ENCODE peak calls at places on chromosomes 4 and X, in seven cellular contexts. One of them, this sample, is unnamed.

GRCh38 chrX:149003863-149004660 is 501.0 kb downstream of the IDS start:
- DNase-seq in lower leg skin: no peak
- DNase-seq in AG10803: peak
- DNase-seq in SK-N-SH: no peak
- DNase-seq in GM12864: no peak
- DNase-seq in body of pancreas: no peak
- DNase-seq in epithelial cell of esophagus: no peak
- DNase-seq in this sample: no peak

GRCh38 chr4:128249787-128250668 is 37.6 kb downstream of the PGRMC2 start:
- DNase-seq in lower leg skin: no peak
- DNase-seq in AG10803: no peak
- DNase-seq in SK-N-SH: no peak
- DNase-seq in GM12864: no peak
- DNase-seq in body of pancreas: no peak
- DNase-seq in epithelial cell of esophagus: no peak
- DNase-seq in this sample: no peak

GRCh38 chr4:20603671-20604313 is 96.5 kb upstream of the PACRGL start:
- DNase-seq in lower leg skin: no peak
- DNase-seq in AG10803: peak
- DNase-seq in SK-N-SH: peak
- DNase-seq in GM12864: no peak
- DNase-seq in body of pancreas: no peak
- DNase-seq in epithelial cell of esophagus: peak
- DNase-seq in this sample: no peak

GRCh38 chrX:9829308-9830267 is 43.4 kb downstream of the SHROOM2 start:
- DNase-seq in lower leg skin: no peak
- DNase-seq in AG10803: no peak
- DNase-seq in SK-N-SH: no peak
- DNase-seq in GM12864: peak
- DNase-seq in body of pancreas: no peak
- DNase-seq in epithelial cell of esophagus: peak
- DNase-seq in this sample: peak

GRCh38 chr4:150010525-150011126 is 67.6 kb upstream of the DCLK2 start:
- DNase-seq in lower leg skin: no peak
- DNase-seq in AG10803: peak
- DNase-seq in SK-N-SH: peak
- DNase-seq in GM12864: no peak
- DNase-seq in body of pancreas: peak
- DNase-seq in epithelial cell of esophagus: peak
- DNase-seq in this sample: peak

GRCh38 chrX:147884958-147885357 is 26.8 kb upstream of the FMR1 start:
- DNase-seq in lower leg skin: no peak
- DNase-seq in AG10803: peak
- DNase-seq in SK-N-SH: no peak
- DNase-seq in GM12864: no peak
- DNase-seq in body of pancreas: no peak
- DNase-seq in epithelial cell of esophagus: peak
- DNase-seq in this sample: no peak

GRCh38 chr4:909821-910220 is 22.3 kb downstream of the GAK start:
- DNase-seq in lower leg skin: no peak
- DNase-seq in AG10803: no peak
- DNase-seq in SK-N-SH: no peak
- DNase-seq in GM12864: no peak
- DNase-seq in body of pancreas: no peak
- DNase-seq in epithelial cell of esophagus: no peak
- DNase-seq in this sample: no peak

GRCh38 chr4:6395466-6396228 is 76.8 kb downstream of the PPP2R2C start:
- DNase-seq in lower leg skin: no peak
- DNase-seq in AG10803: no peak
- DNase-seq in SK-N-SH: no peak
- DNase-seq in GM12864: no peak
- DNase-seq in body of pancreas: no peak
- DNase-seq in epithelial cell of esophagus: no peak
- DNase-seq in this sample: no peak

GRCh38 chr4:15368906-15369305 is 58.9 kb upstream of the C1QTNF7 start:
- DNase-seq in lower leg skin: no peak
- DNase-seq in AG10803: peak
- DNase-seq in SK-N-SH: no peak
- DNase-seq in GM12864: no peak
- DNase-seq in body of pancreas: no peak
- DNase-seq in epithelial cell of esophagus: no peak
- DNase-seq in this sample: no peak

GRCh38 chr4:39910064-39910463 is 67.6 kb downstream of the PDS5A start:
- DNase-seq in lower leg skin: no peak
- DNase-seq in AG10803: no peak
- DNase-seq in SK-N-SH: no peak
- DNase-seq in GM12864: no peak
- DNase-seq in body of pancreas: no peak
- DNase-seq in epithelial cell of esophagus: peak
- DNase-seq in this sample: no peak

GRCh38 chrX:78545233-78545632 is 113.9 kb downstream of the RTL3 start:
- DNase-seq in lower leg skin: no peak
- DNase-seq in AG10803: no peak
- DNase-seq in SK-N-SH: no peak
- DNase-seq in GM12864: no peak
- DNase-seq in body of pancreas: no peak
- DNase-seq in epithelial cell of esophagus: no peak
- DNase-seq in this sample: no peak

GRCh38 chr4:145557720-145558119 is 61.5 kb upstream of the MMAA start:
- DNase-seq in lower leg skin: peak
- DNase-seq in AG10803: peak
- DNase-seq in SK-N-SH: peak
- DNase-seq in GM12864: no peak
- DNase-seq in body of pancreas: peak
- DNase-seq in epithelial cell of esophagus: peak
- DNase-seq in this sample: peak

GRCh38 chr4:51843309-51844156 is 580 bp downstream of the DCUN1D4 start:
- DNase-seq in lower leg skin: peak
- DNase-seq in AG10803: peak
- DNase-seq in SK-N-SH: peak
- DNase-seq in GM12864: no peak
- DNase-seq in body of pancreas: peak
- DNase-seq in epithelial cell of esophagus: peak
- DNase-seq in this sample: peak

GRCh38 chr4:55170462-55170861 is 45.1 kb upstream of the KDR start:
- DNase-seq in lower leg skin: no peak
- DNase-seq in AG10803: peak
- DNase-seq in SK-N-SH: no peak
- DNase-seq in GM12864: no peak
- DNase-seq in body of pancreas: no peak
- DNase-seq in epithelial cell of esophagus: peak
- DNase-seq in this sample: no peak

GRCh38 chrX:153554519-153555167 is 37.2 kb downstream of the ATP2B3 start:
- DNase-seq in lower leg skin: peak
- DNase-seq in AG10803: peak
- DNase-seq in SK-N-SH: peak
- DNase-seq in GM12864: peak
- DNase-seq in body of pancreas: peak
- DNase-seq in epithelial cell of esophagus: peak
- DNase-seq in this sample: peak

GRCh38 chr4:27129871-27130277 is 269.2 kb downstream of the STIM2 start:
- DNase-seq in lower leg skin: no peak
- DNase-seq in AG10803: no peak
- DNase-seq in SK-N-SH: no peak
- DNase-seq in GM12864: no peak
- DNase-seq in body of pancreas: no peak
- DNase-seq in epithelial cell of esophagus: no peak
- DNase-seq in this sample: no peak

GRCh38 chr4:149932188-149932587 is 116.5 kb upstream of the IQCM start:
- DNase-seq in lower leg skin: no peak
- DNase-seq in AG10803: no peak
- DNase-seq in SK-N-SH: no peak
- DNase-seq in GM12864: no peak
- DNase-seq in body of pancreas: no peak
- DNase-seq in epithelial cell of esophagus: no peak
- DNase-seq in this sample: no peak

GRCh38 chr4:99405433-99406115 is 29.6 kb downstream of the ADH7 start:
- DNase-seq in lower leg skin: peak
- DNase-seq in AG10803: peak
- DNase-seq in SK-N-SH: peak
- DNase-seq in GM12864: no peak
- DNase-seq in body of pancreas: peak
- DNase-seq in epithelial cell of esophagus: peak
- DNase-seq in this sample: peak

GRCh38 chr4:190020790-190021717 is 6.0 kb downstream of the FRG2 start:
- DNase-seq in lower leg skin: no peak
- DNase-seq in AG10803: peak
- DNase-seq in SK-N-SH: peak
- DNase-seq in GM12864: no peak
- DNase-seq in body of pancreas: peak
- DNase-seq in epithelial cell of esophagus: peak
- DNase-seq in this sample: peak

GRCh38 chr4:23924556-23924955 is 34.7 kb upstream of the PPARGC1A start:
- DNase-seq in lower leg skin: no peak
- DNase-seq in AG10803: no peak
- DNase-seq in SK-N-SH: no peak
- DNase-seq in GM12864: no peak
- DNase-seq in body of pancreas: no peak
- DNase-seq in epithelial cell of esophagus: peak
- DNase-seq in this sample: no peak

GRCh38 chr4:94758141-94758699 is 465 bp downstream of the BMPR1B start:
- DNase-seq in lower leg skin: no peak
- DNase-seq in AG10803: peak
- DNase-seq in SK-N-SH: peak
- DNase-seq in GM12864: no peak
- DNase-seq in body of pancreas: peak
- DNase-seq in epithelial cell of esophagus: peak
- DNase-seq in this sample: no peak

GRCh38 chr4:8324640-8325239 is 55.2 kb downstream of the HTRA3 start:
- DNase-seq in lower leg skin: no peak
- DNase-seq in AG10803: no peak
- DNase-seq in SK-N-SH: no peak
- DNase-seq in GM12864: no peak
- DNase-seq in body of pancreas: no peak
- DNase-seq in epithelial cell of esophagus: peak
- DNase-seq in this sample: no peak

GRCh38 chr4:132614682-132615081 is 534.4 kb upstream of the PCDH10 start:
- DNase-seq in lower leg skin: no peak
- DNase-seq in AG10803: no peak
- DNase-seq in SK-N-SH: no peak
- DNase-seq in GM12864: no peak
- DNase-seq in body of pancreas: no peak
- DNase-seq in epithelial cell of esophagus: peak
- DNase-seq in this sample: no peak

GRCh38 chrX:40465735-40466551 is 114.8 kb upstream of the ATP6AP2 start:
- DNase-seq in lower leg skin: no peak
- DNase-seq in AG10803: peak
- DNase-seq in SK-N-SH: no peak
- DNase-seq in GM12864: no peak
- DNase-seq in body of pancreas: peak
- DNase-seq in epithelial cell of esophagus: no peak
- DNase-seq in this sample: no peak

GRCh38 chrX:22577181-22577580 is 304.5 kb downstream of the CBLL2 start:
- DNase-seq in lower leg skin: no peak
- DNase-seq in AG10803: peak
- DNase-seq in SK-N-SH: no peak
- DNase-seq in GM12864: no peak
- DNase-seq in body of pancreas: no peak
- DNase-seq in epithelial cell of esophagus: peak
- DNase-seq in this sample: no peak

GRCh38 chr4:156962551-156962974 is 9.0 kb downstream of the PDGFC start:
- DNase-seq in lower leg skin: no peak
- DNase-seq in AG10803: peak
- DNase-seq in SK-N-SH: no peak
- DNase-seq in GM12864: no peak
- DNase-seq in body of pancreas: peak
- DNase-seq in epithelial cell of esophagus: peak
- DNase-seq in this sample: no peak

GRCh38 chrX:110853610-110854009 is 58.0 kb upstream of the CHRDL1 start:
- DNase-seq in lower leg skin: peak
- DNase-seq in AG10803: peak
- DNase-seq in SK-N-SH: peak
- DNase-seq in GM12864: no peak
- DNase-seq in body of pancreas: peak
- DNase-seq in epithelial cell of esophagus: peak
- DNase-seq in this sample: no peak
- TF ChIP-seq CTCF in lower leg skin: no peak
- TF ChIP-seq CTCF in AG10803: peak
- TF ChIP-seq CTCF in SK-N-SH: peak
- TF ChIP-seq CTCF in GM12864: peak
- TF ChIP-seq CTCF in body of pancreas: peak
- TF ChIP-seq CTCF in epithelial cell of esophagus: peak
- TF ChIP-seq CTCF in this sample: no peak

GRCh38 chr4:25795091-25795490 is 67.7 kb downstream of the SEL1L3 start:
- DNase-seq in lower leg skin: no peak
- DNase-seq in AG10803: no peak
- DNase-seq in SK-N-SH: no peak
- DNase-seq in GM12864: no peak
- DNase-seq in body of pancreas: no peak
- DNase-seq in epithelial cell of esophagus: no peak
- DNase-seq in this sample: no peak

GRCh38 chr4:25788839-25789238 is 73.9 kb downstream of the SEL1L3 start:
- DNase-seq in lower leg skin: no peak
- DNase-seq in AG10803: no peak
- DNase-seq in SK-N-SH: no peak
- DNase-seq in GM12864: no peak
- DNase-seq in body of pancreas: no peak
- DNase-seq in epithelial cell of esophagus: peak
- DNase-seq in this sample: no peak

GRCh38 chr4:25792843-25793242 is 69.9 kb downstream of the SEL1L3 start:
- DNase-seq in lower leg skin: no peak
- DNase-seq in AG10803: no peak
- DNase-seq in SK-N-SH: no peak
- DNase-seq in GM12864: no peak
- DNase-seq in body of pancreas: no peak
- DNase-seq in epithelial cell of esophagus: peak
- DNase-seq in this sample: no peak

GRCh38 chr4:25790024-25790423 is 72.8 kb downstream of the SEL1L3 start:
- DNase-seq in lower leg skin: no peak
- DNase-seq in AG10803: no peak
- DNase-seq in SK-N-SH: no peak
- DNase-seq in GM12864: no peak
- DNase-seq in body of pancreas: no peak
- DNase-seq in epithelial cell of esophagus: no peak
- DNase-seq in this sample: no peak

GRCh38 chr4:25792200-25792791 is 70.5 kb downstream of the SEL1L3 start:
- DNase-seq in lower leg skin: no peak
- DNase-seq in AG10803: no peak
- DNase-seq in SK-N-SH: peak
- DNase-seq in GM12864: no peak
- DNase-seq in body of pancreas: peak
- DNase-seq in epithelial cell of esophagus: peak
- DNase-seq in this sample: no peak
- TF ChIP-seq CTCF in lower leg skin: no peak
- TF ChIP-seq CTCF in AG10803: peak
- TF ChIP-seq CTCF in SK-N-SH: peak
- TF ChIP-seq CTCF in GM12864: peak
- TF ChIP-seq CTCF in body of pancreas: peak
- TF ChIP-seq CTCF in epithelial cell of esophagus: peak
- TF ChIP-seq CTCF in this sample: peak

GRCh38 chr4:185128272-185129119 is 14.6 kb upstream of the SLC25A4 start:
- DNase-seq in lower leg skin: no peak
- DNase-seq in AG10803: no peak
- DNase-seq in SK-N-SH: peak
- DNase-seq in GM12864: no peak
- DNase-seq in body of pancreas: peak
- DNase-seq in epithelial cell of esophagus: peak
- DNase-seq in this sample: peak
- TF ChIP-seq CTCF in lower leg skin: no peak
- TF ChIP-seq CTCF in AG10803: no peak
- TF ChIP-seq CTCF in SK-N-SH: no peak
- TF ChIP-seq CTCF in GM12864: peak
- TF ChIP-seq CTCF in body of pancreas: peak
- TF ChIP-seq CTCF in epithelial cell of esophagus: no peak
- TF ChIP-seq CTCF in this sample: no peak

GRCh38 chrX:727738-728621 is 97.4 kb downstream of the SHOX start:
- DNase-seq in lower leg skin: no peak
- DNase-seq in AG10803: no peak
- DNase-seq in SK-N-SH: no peak
- DNase-seq in GM12864: no peak
- DNase-seq in body of pancreas: no peak
- DNase-seq in epithelial cell of esophagus: no peak
- DNase-seq in this sample: no peak
- TF ChIP-seq CTCF in lower leg skin: no peak
- TF ChIP-seq CTCF in AG10803: no peak
- TF ChIP-seq CTCF in SK-N-SH: peak
- TF ChIP-seq CTCF in GM12864: no peak
- TF ChIP-seq CTCF in body of pancreas: no peak
- TF ChIP-seq CTCF in epithelial cell of esophagus: no peak
- TF ChIP-seq CTCF in this sample: no peak

This sample was measured in GM20000.